ENCODE peak calls at places on chromosomes 3 and 15, in seven cellular contexts. T is ovary, V is tibial nerve, G is GM12878, J is suprapubic skin, N is HepG2, C is A549. U is an unnamed sample. For H3K9me3, the result is how much of the 10 kb centered on the place peaks cover.

GRCh38 chr3:63662500-63662899 is 10.0 kb downstream of the SNTN start:
- DNase-seq in N (peak), T (no peak), J (no peak), V (no peak), C (no peak), G (no peak), U (no peak)

GRCh38 chr3:83934208-83935150 is 1024.3 kb upstream of the CADM2 start:
- DNase-seq in C (peak), T (no peak), V (no peak), G (peak), J (no peak), N (peak), U (no peak)

GRCh38 chr3:127628788-127629456 is at the start of gene PODXL2:
- DNase-seq in G (no peak), N (peak), V (no peak), T (peak), C (peak), J (no peak), U (peak)

GRCh38 chr3:130386604-130387263 is 41.3 kb downstream of the COL6A5 start:
- DNase-seq in T (no peak), J (no peak), C (no peak), V (no peak), G (no peak), N (no peak), U (no peak)

GRCh38 chr15:96442076-96442475 is 111.6 kb downstream of the NR2F2 start:
- DNase-seq in T (no peak), C (no peak), J (no peak), G (no peak), V (no peak), N (no peak), U (peak)

GRCh38 chr15:58212909-58213526 is 74.8 kb downstream of the AQP9 start:
- DNase-seq in G (no peak), T (no peak), N (peak), V (no peak), C (peak), J (no peak), U (no peak)

GRCh38 chr15:96626936-96627577 is 296.6 kb downstream of the NR2F2 start:
- DNase-seq in V (no peak), N (no peak), J (no peak), T (peak), G (no peak), C (no peak), U (no peak)

GRCh38 chr15:38944551-38944950 is 379.9 kb upstream of the RASGRP1 start:
- DNase-seq in V (no peak), G (no peak), J (no peak), C (no peak), N (no peak), T (no peak), U (no peak)

GRCh38 chr15:91967935-91968605 is 114.6 kb downstream of the SLCO3A1 start:
- DNase-seq in J (no peak), N (no peak), V (no peak), C (no peak), G (no peak), T (no peak), U (no peak)

GRCh38 chr3:129690406-129690805 is 83.9 kb upstream of the PLXND1 start:
- DNase-seq in C (peak), J (no peak), N (peak), G (peak), T (no peak), V (no peak), U (no peak)

GRCh38 chr15:52552303-52552702 is 16.5 kb downstream of the ARPP19 start:
- DNase-seq in T (no peak), G (no peak), J (no peak), V (no peak), C (no peak), N (no peak), U (no peak)

GRCh38 chr3:182620715-182621434 is 172.4 kb upstream of the ATP11B start:
- DNase-seq in N (no peak), T (no peak), C (no peak), G (no peak), V (no peak), J (no peak), U (no peak)

GRCh38 chr15:40790723-40791122 is 16.2 kb upstream of the ZFYVE19 start:
- DNase-seq in N (no peak), G (no peak), J (no peak), T (no peak), V (no peak), C (no peak), U (no peak)

GRCh38 chr3:117165611-117166051 is 456.1 kb downstream of the TUSC7 start:
- DNase-seq in G (no peak), N (no peak), V (no peak), C (peak), J (no peak), T (no peak), U (no peak)

GRCh38 chr3:40299721-40300335 is 9.7 kb upstream of the EIF1B start:
- DNase-seq in C (peak), N (no peak), J (no peak), G (no peak), T (no peak), V (no peak), U (peak)
- H3K27ac ChIP-seq in C (peak), N (no peak), J (no peak), G (no peak), T (peak), V (peak), U (peak)

GRCh38 chr15:50908209-50909043 is at the start of gene AP4E1:
- DNase-seq in J (peak), C (peak), V (peak), T (peak), N (peak), G (peak), U (peak)
- TF ChIP-seq EP300 in J (no peak), C (no peak), V (peak), T (no peak), N (peak), G (peak), U (no peak)

GRCh38 chr3:28345690-28346089 is 2.8 kb upstream of the ZCWPW2 start:
- DNase-seq in J (no peak), V (no peak), T (no peak), N (no peak), C (no peak), G (no peak), U (no peak)

GRCh38 chr3:28347374-28348285 is 891 bp upstream of the ZCWPW2 start:
- DNase-seq in V (no peak), N (no peak), T (no peak), C (no peak), G (no peak), J (no peak), U (no peak)

GRCh38 chr3:28348637-28349396 is at the start of the genes AZI2 and ZCWPW2:
- DNase-seq in N (peak), J (peak), T (peak), C (peak), V (peak), G (peak), U (peak)

GRCh38 chr3:28349397-28350000 is 875 bp upstream of the AZI2 start:
- DNase-seq in N (no peak), T (no peak), V (peak), C (no peak), J (no peak), G (no peak), U (no peak)

DNA sequence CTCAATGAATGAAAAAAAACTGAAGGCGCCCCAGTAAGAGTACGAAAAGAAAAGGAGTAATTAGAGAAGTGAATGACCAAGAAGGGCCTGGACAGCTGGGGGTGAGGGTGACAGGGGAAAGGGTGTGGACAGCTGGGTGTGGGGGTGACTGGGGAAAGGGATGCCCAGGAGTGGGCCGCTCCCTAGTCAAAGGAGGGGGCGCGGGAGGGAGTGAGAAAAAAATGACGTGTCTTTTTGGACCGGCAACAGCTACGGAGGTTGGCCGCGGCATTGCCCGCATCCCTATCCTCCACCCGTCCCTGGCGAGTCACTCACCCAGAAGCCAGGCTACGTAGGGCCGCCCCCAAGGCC is 260 bp upstream of the ZCWPW2 start:
- DNase-seq in G (no peak), N (no peak), C (no peak), V (no peak), T (no peak), J (peak), U (no peak)
- H3K9me3 ChIP-seq in G (under half), N (under half), C (under half), V (under half), T (under half), J (under half), U (under half)

DNA sequence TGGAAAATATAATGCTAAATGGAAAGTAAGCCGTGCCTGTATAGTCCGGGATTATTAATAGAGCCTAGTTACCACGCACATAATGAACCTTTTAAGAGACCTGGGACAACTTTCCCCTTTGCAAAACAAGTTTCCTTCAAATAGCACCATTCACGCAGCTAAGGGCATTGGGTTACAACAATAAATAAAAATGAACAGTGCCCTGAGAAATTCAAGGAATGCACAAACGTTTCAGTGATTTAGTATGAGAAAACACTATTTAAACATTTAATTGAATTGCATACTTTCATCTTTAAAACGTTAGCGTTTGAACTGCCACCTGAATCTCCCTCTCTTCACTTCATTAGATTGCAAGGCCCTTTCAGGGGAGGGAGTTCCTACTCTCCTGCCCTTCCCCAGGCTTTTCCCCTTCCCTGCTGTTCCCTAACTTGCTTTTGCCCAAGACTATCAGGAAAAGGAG is 46.3 kb downstream of the SMAD6 start:
- DNase-seq in T (no peak), G (no peak), J (no peak), C (peak), N (no peak), V (no peak), U (no peak)
- H3K27ac ChIP-seq in T (no peak), G (no peak), J (peak), C (peak), N (no peak), V (peak), U (peak)

DNA sequence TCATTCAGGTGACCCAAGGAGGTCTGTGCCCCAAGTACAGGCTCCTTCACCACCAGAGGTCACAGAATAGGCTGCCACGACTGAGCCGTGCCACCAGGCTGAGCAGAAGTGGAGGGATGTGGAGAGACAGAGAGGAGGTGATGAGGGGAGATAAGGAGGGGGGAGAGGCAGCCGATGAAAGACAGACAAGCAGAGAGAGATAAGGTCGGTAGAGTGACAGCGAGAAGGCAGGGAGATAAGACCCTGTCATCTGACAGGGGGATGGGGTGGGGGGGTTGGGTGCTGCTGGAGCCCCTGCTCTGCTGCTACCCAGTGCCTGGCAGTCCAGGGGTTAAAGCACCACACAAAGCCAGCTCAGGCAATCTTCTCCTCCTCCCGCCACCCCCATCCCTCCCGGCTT is 68.1 kb downstream of the CACNA2D2 start:
- DNase-seq in N (no peak), V (no peak), J (no peak), T (no peak), C (no peak), G (no peak), U (no peak)
- TF ChIP-seq EP300 in N (no peak), V (no peak), J (no peak), T (no peak), C (no peak), G (no peak), U (no peak)

U was measured in upper lobe of left lung.